ENCODE peak calls at places on chromosomes 5 and 9, in eight cellular contexts. F, Z, W, I, T, G, H and Y are unnamed samples.

GRCh38 chr9:108182950-108183381 is 672.8 kb downstream of the ACTL7B start:
- DNase-seq in F (no peak), Z (no peak), W (no peak), I (peak), T (no peak), G (peak), H (no peak), Y (peak)

GRCh38 chr9:27154923-27155322 is 45.9 kb downstream of the TEK start:
- DNase-seq in F (no peak), Z (no peak), W (peak), I (no peak), T (no peak), G (peak), H (peak), Y (peak)

GRCh38 chr5:81787843-81788242 is 36.9 kb upstream of the SSBP2 start:
- DNase-seq in F (peak), Z (peak), W (peak), I (peak), T (no peak), G (peak), H (peak), Y (peak)

GRCh38 chr5:124740991-124741583 is 5.4 kb downstream of the ZNF608 start:
- DNase-seq in F (peak), Z (no peak), W (no peak), I (no peak), T (no peak), G (peak), H (no peak), Y (peak)

GRCh38 chr9:88574993-88575392 is 40.0 kb downstream of the NXNL2 start:
- DNase-seq in F (no peak), Z (peak), W (peak), I (peak), T (no peak), G (no peak), H (no peak), Y (peak)

GRCh38 chr9:138063785-138064184 is 186.2 kb downstream of the CACNA1B start:
- DNase-seq in F (no peak), Z (no peak), W (no peak), I (no peak), T (no peak), G (no peak), H (no peak), Y (no peak)

GRCh38 chr5:147410496-147411395 is 99.1 kb downstream of the DPYSL3 start:
- DNase-seq in F (no peak), Z (peak), W (peak), I (no peak), T (no peak), G (no peak), H (no peak), Y (no peak)

GRCh38 chr9:116383956-116384355 is 230.4 kb downstream of the PAPPA start:
- DNase-seq in F (no peak), Z (no peak), W (peak), I (no peak), T (no peak), G (peak), H (no peak), Y (peak)

GRCh38 chr9:119963798-119964372 is 594.6 kb upstream of the BRINP1 start:
- DNase-seq in F (no peak), Z (no peak), W (peak), I (peak), T (peak), G (peak), H (peak), Y (peak)

GRCh38 chr5:172658869-172659513 is 17.9 kb downstream of the NEURL1B start:
- DNase-seq in F (no peak), Z (peak), W (no peak), I (no peak), T (no peak), G (peak), H (no peak), Y (no peak)

GRCh38 chr5:24606974-24607373 is 37.8 kb downstream of the CDH10 start:
- DNase-seq in F (no peak), Z (no peak), W (no peak), I (no peak), T (no peak), G (no peak), H (no peak), Y (no peak)

GRCh38 chr5:178445534-178445933 is 144.7 kb downstream of the COL23A1 start:
- DNase-seq in F (no peak), Z (no peak), W (no peak), I (no peak), T (no peak), G (no peak), H (no peak), Y (no peak)

GRCh38 chr9:113657765-113658564 is 194.4 kb downstream of the RGS3 start:
- DNase-seq in F (peak), Z (peak), W (peak), I (peak), T (peak), G (peak), H (peak), Y (peak)
- H3K4me3 ChIP-seq in F (no peak), Z (no peak), W (no peak), I (no peak), T (no peak), G (no peak), H (no peak), Y (no peak)

DNA sequence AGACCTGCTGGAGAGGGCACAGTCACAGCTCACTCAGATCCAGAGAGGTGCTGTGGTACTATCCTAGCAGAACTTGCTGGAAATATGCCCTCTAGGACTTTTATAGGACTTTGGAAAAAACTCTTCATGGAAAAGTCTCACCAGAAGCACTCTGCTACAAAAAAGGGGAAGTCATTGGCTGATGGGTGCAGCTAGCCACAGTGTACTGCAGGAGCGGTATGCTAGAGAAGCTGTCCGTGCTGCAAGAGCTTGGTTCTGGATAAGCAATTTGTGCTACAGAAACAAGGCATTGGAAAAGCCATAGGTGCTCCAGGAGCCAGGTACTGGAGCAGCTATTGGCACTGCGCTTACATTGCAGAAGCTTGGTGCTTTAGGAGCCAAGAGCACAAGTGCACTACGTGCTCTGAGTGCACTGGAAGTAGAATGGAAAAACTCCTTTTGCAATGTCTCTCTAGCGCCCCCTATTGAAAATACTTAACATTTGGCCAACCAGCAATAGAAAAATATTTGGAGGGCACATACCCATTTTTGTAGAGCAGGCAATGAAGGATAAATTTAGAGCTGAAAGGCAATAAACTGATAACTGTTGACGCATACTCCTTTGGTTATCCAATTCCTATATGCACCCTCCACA is 83.4 kb downstream of the MEGF10 start:
- DNase-seq in F (peak), Z (no peak), W (no peak), I (peak), T (no peak), G (no peak), H (no peak), Y (no peak)
- TF ChIP-seq CTCF in F (peak), Z (no peak), W (peak), I (peak), T (no peak), G (no peak), H (peak), Y (no peak)

GRCh38 chr5:139755892-139756671 is 39.5 kb upstream of the PSD2 start:
- DNase-seq in F (no peak), Z (no peak), W (no peak), I (no peak), T (no peak), G (no peak), H (no peak), Y (no peak)
- H3K4me3 ChIP-seq in F (no peak), Z (no peak), W (peak), I (no peak), T (peak), G (no peak), H (peak), Y (no peak)

GRCh38 chr9:71987471-71988371 is 72.7 kb downstream of the C9orf57 start:
- DNase-seq in F (no peak), Z (no peak), W (peak), I (peak), T (no peak), G (no peak), H (no peak), Y (no peak)
- TF ChIP-seq CTCF in F (no peak), Z (no peak), W (no peak), I (no peak), T (no peak), G (no peak), H (no peak), Y (no peak)

GRCh38 chr5:111069839-111070238 is 1.7 kb upstream of the TSLP start:
- DNase-seq in F (no peak), Z (no peak), W (peak), I (no peak), T (no peak), G (no peak), H (no peak), Y (no peak)

GRCh38 chr5:111072949-111073682 is 1.6 kb downstream of the TSLP start:
- DNase-seq in F (peak), Z (peak), W (peak), I (peak), T (no peak), G (no peak), H (no peak), Y (peak)

GRCh38 chr5:111070272-111071134 is 1.0 kb upstream of the TSLP start:
- DNase-seq in F (no peak), Z (no peak), W (peak), I (no peak), T (no peak), G (no peak), H (no peak), Y (no peak)

GRCh38 chr5:111074244-111074643 is 2.7 kb downstream of the TSLP start:
- DNase-seq in F (no peak), Z (no peak), W (no peak), I (no peak), T (no peak), G (peak), H (no peak), Y (peak)

GRCh38 chr5:111071413-111071812 is at the start of gene TSLP:
- DNase-seq in F (no peak), Z (no peak), W (no peak), I (no peak), T (no peak), G (no peak), H (no peak), Y (no peak)
- H3K4me3 ChIP-seq in F (no peak), Z (peak), W (peak), I (no peak), T (peak), G (no peak), H (peak), Y (no peak)

GRCh38 chr5:115884704-115885103 is 43.0 kb downstream of the AP3S1 start:
- DNase-seq in F (no peak), Z (no peak), W (no peak), I (no peak), T (no peak), G (no peak), H (no peak), Y (no peak)

GRCh38 chr5:115888027-115888426 is 46.3 kb downstream of the AP3S1 start:
- DNase-seq in F (no peak), Z (no peak), W (peak), I (peak), T (no peak), G (peak), H (no peak), Y (peak)
- TF ChIP-seq CTCF in F (peak), Z (no peak), W (peak), I (no peak), T (no peak), G (no peak), H (peak), Y (no peak)

GRCh38 chr5:73446631-73447233 is 1.8 kb downstream of the FOXD1 start:
- DNase-seq in F (no peak), Z (no peak), W (no peak), I (no peak), T (no peak), G (no peak), H (no peak), Y (no peak)

GRCh38 chr5:73443725-73444498 is 4.7 kb downstream of the FOXD1 start:
- DNase-seq in F (no peak), Z (no peak), W (no peak), I (no peak), T (peak), G (no peak), H (no peak), Y (no peak)

GRCh38 chr5:73447234-73448071 is 1.1 kb downstream of the FOXD1 start:
- DNase-seq in F (peak), Z (peak), W (peak), I (peak), T (no peak), G (peak), H (no peak), Y (peak)

GRCh38 chr5:73444499-73445432 is 3.8 kb downstream of the FOXD1 start:
- DNase-seq in F (no peak), Z (no peak), W (no peak), I (no peak), T (no peak), G (no peak), H (no peak), Y (no peak)

DNA sequence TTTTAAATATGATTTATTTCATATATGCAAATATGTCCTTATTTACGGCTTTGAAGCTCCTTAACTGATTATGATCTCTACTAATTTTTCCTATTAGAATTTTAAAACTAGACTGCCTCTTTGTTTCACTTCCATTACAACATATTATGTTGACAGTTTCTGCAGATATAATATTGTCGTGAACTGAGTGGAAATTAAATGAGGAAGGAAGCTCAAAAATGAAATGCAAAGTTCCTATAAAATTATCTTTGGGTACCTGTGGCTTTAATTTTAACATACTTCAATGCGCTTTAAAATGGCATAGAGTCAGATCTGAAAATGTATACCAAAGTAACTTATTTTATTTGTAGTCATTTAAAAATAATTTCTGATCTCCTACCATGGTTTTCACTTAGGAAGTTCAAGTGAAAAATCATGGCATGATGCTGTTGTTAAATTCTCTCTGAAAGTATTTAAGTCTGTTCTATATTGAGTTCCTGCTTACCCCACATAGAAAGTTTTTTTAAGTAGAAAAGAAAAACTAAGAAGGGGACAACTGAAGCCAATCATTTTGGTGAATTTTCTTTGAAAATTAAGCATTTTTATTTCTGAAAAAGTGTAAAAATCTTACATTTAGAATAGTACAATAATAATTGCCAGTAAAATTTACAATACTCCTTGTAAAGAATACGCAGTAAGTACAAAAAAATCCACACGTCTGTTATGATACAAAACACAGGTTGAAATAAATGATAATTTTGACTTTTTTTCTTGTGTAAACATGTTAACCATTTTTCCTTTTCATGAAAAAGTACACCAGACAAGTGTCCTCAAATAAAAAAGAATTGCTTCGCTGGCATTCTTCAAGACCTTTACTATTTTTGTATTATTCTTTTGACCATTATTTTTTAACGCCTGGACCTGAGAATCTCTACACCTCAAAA is 2.6 kb downstream of the FOXD1 start:
- DNase-seq in F (no peak), Z (no peak), W (no peak), I (no peak), T (no peak), G (no peak), H (no peak), Y (no peak)
- H3K4me3 ChIP-seq in F (no peak), Z (no peak), W (no peak), I (no peak), T (peak), G (no peak), H (peak), Y (peak)

DNA sequence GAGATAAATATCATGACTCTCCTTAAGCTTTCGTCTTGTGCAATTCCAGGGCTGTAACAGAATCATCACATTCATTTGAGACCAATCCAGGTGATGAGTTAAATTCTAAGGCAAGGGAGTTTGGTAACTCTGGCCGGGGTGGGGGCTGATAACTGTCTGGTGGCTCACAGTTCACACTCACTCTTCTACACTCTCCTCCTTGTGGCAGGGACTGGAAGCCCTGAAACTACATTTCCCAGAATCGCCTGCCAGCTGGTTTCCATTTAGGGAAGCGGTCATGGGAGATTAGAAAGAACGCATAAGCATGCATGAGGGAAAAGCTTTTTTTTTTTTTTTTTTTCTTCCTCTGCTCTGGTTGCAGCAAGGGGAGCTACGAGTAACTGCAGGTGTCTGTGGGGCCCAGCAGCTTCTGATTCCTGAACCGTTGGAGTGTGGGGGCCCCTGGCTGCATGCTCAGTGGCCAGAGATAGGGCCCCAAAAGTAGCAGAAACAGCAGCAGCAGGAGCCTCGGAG is 154.8 kb upstream of the TBC1D2 start:
- DNase-seq in F (peak), Z (no peak), W (peak), I (peak), T (peak), G (peak), H (no peak), Y (peak)
- TF ChIP-seq CTCF in F (no peak), Z (no peak), W (peak), I (no peak), T (no peak), G (peak), H (peak), Y (peak)

GRCh38 chr9:136664000-136664798 is 1.5 kb downstream of the EGFL7 start:
- DNase-seq in F (no peak), Z (no peak), W (no peak), I (no peak), T (no peak), G (no peak), H (no peak), Y (no peak)

GRCh38 chr9:136665111-136665703 is 2.5 kb downstream of the EGFL7 start:
- DNase-seq in F (no peak), Z (no peak), W (peak), I (no peak), T (no peak), G (no peak), H (no peak), Y (no peak)

GRCh38 chr9:136665704-136666363 is 3.1 kb downstream of the EGFL7 start:
- DNase-seq in F (no peak), Z (no peak), W (no peak), I (no peak), T (no peak), G (no peak), H (no peak), Y (no peak)

GRCh38 chr9:136663311-136663679 is 579 bp downstream of the EGFL7 start:
- DNase-seq in F (no peak), Z (no peak), W (no peak), I (no peak), T (no peak), G (no peak), H (no peak), Y (no peak)

GRCh38 chr9:136664799-136665082 is 2.0 kb downstream of the EGFL7 start:
- DNase-seq in F (no peak), Z (no peak), W (no peak), I (no peak), T (no peak), G (no peak), H (no peak), Y (no peak)
- H3K4me3 ChIP-seq in F (no peak), Z (peak), W (no peak), I (no peak), T (no peak), G (no peak), H (no peak), Y (no peak)

GRCh38 chr9:91073049-91073810 is 271.6 kb downstream of the SYK start:
- DNase-seq in F (no peak), Z (no peak), W (no peak), I (no peak), T (no peak), G (peak), H (no peak), Y (peak)
- TF ChIP-seq CTCF in F (no peak), Z (no peak), W (no peak), I (no peak), T (no peak), G (no peak), H (no peak), Y (no peak)